ENCODE peak calls at places on chromosomes 16 and 17, in eight cellular contexts. O is activated naive CD8-positive, alpha-beta T cell treated with anti-CD3 and anti-CD28 coated beads, Interleukin-2, amount 50 U/mL, for 24 hours; W is lower lobe of right lung; B is effector memory CD8-positive, alpha-beta T cell; S is gastroesophageal sphincter; K is mucosa of descending colon; T is activated T-cell treated with anti-CD3 and anti-CD28 coated beads, Interleukin-2, amount 50 U/mL, for 4 hours; F is body of pancreas. J is an unnamed sample.

GRCh38 chr16:69909043-69909442 is 42.1 kb upstream of the CLEC18A start:
- ATAC-seq in B (no peak), K (no peak), S (no peak), F (no peak), W (no peak), T (no peak), O (no peak), J (no peak)

GRCh38 chr17:12973496-12974318 is 44.1 kb downstream of the ELAC2 start:
- ATAC-seq in K (peak), S (peak), B (no peak), O (no peak), F (peak), W (peak), T (peak), J (no peak)

GRCh38 chr17:19250421-19251141 is 13.4 kb downstream of the EPN2 start:
- ATAC-seq in S (peak), O (no peak), F (no peak), K (no peak), W (no peak), B (no peak), T (no peak), J (no peak)

GRCh38 chr16:48955791-48956190 is 325.8 kb downstream of the CBLN1 start:
- ATAC-seq in F (no peak), S (no peak), B (no peak), T (no peak), O (no peak), W (no peak), K (no peak), J (no peak)

GRCh38 chr16:2480948-2481347 is 6.0 kb downstream of the TBC1D24 start:
- ATAC-seq in O (no peak), W (peak), K (peak), B (no peak), T (no peak), S (no peak), F (peak), J (no peak)

GRCh38 chr16:78684655-78685400 is 585.4 kb downstream of the WWOX start:
- ATAC-seq in S (peak), B (no peak), T (no peak), W (peak), O (no peak), K (peak), F (peak), J (peak)

GRCh38 chr16:27826081-27826892 is 237.2 kb downstream of the GSG1L start:
- ATAC-seq in K (no peak), O (no peak), B (no peak), F (no peak), W (no peak), T (no peak), S (no peak), J (no peak)

GRCh38 chr16:3810198-3810664 is 70.3 kb downstream of the CREBBP start:
- ATAC-seq in W (no peak), T (peak), K (no peak), F (no peak), O (peak), B (peak), S (no peak), J (peak)

GRCh38 chr16:24174977-24175376 is 81.2 kb upstream of the CACNG3 start:
- ATAC-seq in S (no peak), W (no peak), F (no peak), T (no peak), K (no peak), B (no peak), O (no peak), J (no peak)

GRCh38 chr17:28041844-28042656 is 427 bp upstream of the NLK start:
- ATAC-seq in W (peak), O (peak), F (no peak), K (peak), B (peak), T (peak), S (peak), J (peak)

GRCh38 chr16:31537362-31537921 is 9.7 kb downstream of the AHSP start:
- ATAC-seq in F (peak), K (no peak), S (no peak), O (no peak), T (peak), W (peak), B (no peak), J (peak)

GRCh38 chr16:84109598-84110325 is 7.0 kb downstream of the MBTPS1 start:
- ATAC-seq in S (no peak), B (no peak), F (peak), K (no peak), O (no peak), W (no peak), T (no peak), J (peak)

GRCh38 chr17:7927596-7927995 is 2.1 kb downstream of the KCNAB3 start:
- ATAC-seq in T (no peak), S (no peak), F (no peak), K (no peak), O (no peak), B (no peak), W (no peak), J (no peak)

GRCh38 chr17:78113804-78114785 is 14.5 kb downstream of the TMC6 start:
- ATAC-seq in B (peak), O (peak), W (no peak), S (no peak), T (peak), K (no peak), F (no peak), J (peak)

GRCh38 chr17:82483836-82484235 is 25.3 kb downstream of the NARF start:
- ATAC-seq in W (no peak), O (no peak), K (no peak), T (no peak), F (no peak), S (no peak), B (no peak), J (no peak)

GRCh38 chr17:72677714-72678390 is 414.6 kb downstream of the SLC39A11 start:
- ATAC-seq in B (no peak), O (no peak), F (no peak), W (peak), K (no peak), S (no peak), T (no peak), J (peak)

GRCh38 chr17:15886221-15886620 is 58.7 kb upstream of the ADORA2B start:
- ATAC-seq in O (no peak), K (no peak), T (no peak), S (no peak), B (no peak), W (no peak), F (no peak), J (no peak)

GRCh38 chr17:79042421-79043190 is 18.6 kb downstream of the C1QTNF1 start:
- ATAC-seq in S (peak), W (peak), F (peak), K (peak), T (peak), B (peak), O (peak), J (peak)

GRCh38 chr17:57599271-57600045 is 145.6 kb downstream of the CCDC182 start:
- ATAC-seq in O (no peak), K (no peak), F (no peak), W (no peak), S (no peak), T (no peak), B (peak), J (peak)

GRCh38 chr16:10577305-10578202 is 2.8 kb downstream of the EMP2 start:
- ATAC-seq in S (peak), T (no peak), O (no peak), F (no peak), B (no peak), W (no peak), K (peak), J (no peak)

GRCh38 chr17:63564562-63564961 is 14.3 kb downstream of the DCAF7 start:
- ATAC-seq in W (no peak), F (no peak), T (no peak), K (no peak), B (no peak), O (no peak), S (no peak), J (no peak)

GRCh38 chr17:76003915-76004314 is 3.3 kb downstream of the CDK3 start:
- ATAC-seq in O (no peak), F (peak), B (no peak), W (no peak), S (no peak), T (no peak), K (no peak), J (no peak)

GRCh38 chr16:78893340-78893739 is 707.2 kb downstream of the MAF start:
- ATAC-seq in O (peak), K (peak), T (peak), W (peak), B (no peak), F (no peak), S (no peak), J (peak)

GRCh38 chr17:42535400-42536047 is 517 bp upstream of the NAGLU start:
- ATAC-seq in S (no peak), T (peak), O (peak), B (peak), W (peak), F (peak), K (peak), J (peak)

GRCh38 chr17:77408284-77408683 is 267.5 kb downstream of the SEC14L1 start:
- ATAC-seq in O (no peak), W (no peak), K (no peak), S (peak), F (no peak), B (no peak), T (no peak), J (no peak)

GRCh38 chr17:39776267-39776666 is 38.5 kb downstream of the GRB7 start:
- ATAC-seq in S (no peak), F (no peak), W (no peak), K (peak), B (peak), O (no peak), T (peak), J (peak)

GRCh38 chr17:63550816-63551639 is 751 bp downstream of the DCAF7 start:
- ATAC-seq in F (no peak), T (peak), O (no peak), W (peak), B (no peak), S (no peak), K (peak), J (no peak)

GRCh38 chr16:63217011-63217410 is 1180.8 kb upstream of the CDH8 start:
- ATAC-seq in K (no peak), S (no peak), B (no peak), T (no peak), O (no peak), F (no peak), W (no peak), J (no peak)

GRCh38 chr17:68954146-68954971 is 833 bp downstream of the ABCA8 start:
- ATAC-seq in T (no peak), F (no peak), O (no peak), W (peak), B (no peak), S (no peak), K (no peak), J (no peak)

GRCh38 chr17:6772016-6772415 is 4.0 kb upstream of the FBXO39 start:
- ATAC-seq in O (no peak), F (no peak), T (no peak), W (no peak), S (no peak), B (no peak), K (no peak), J (no peak)

GRCh38 chr17:71790791-71791190 is 330.0 kb upstream of the SOX9 start:
- ATAC-seq in W (no peak), T (no peak), K (no peak), F (no peak), O (no peak), S (no peak), B (no peak), J (no peak)

GRCh38 chr17:76445697-76446448 is 7.1 kb downstream of the UBE2O start:
- ATAC-seq in W (no peak), O (no peak), B (no peak), S (no peak), K (no peak), T (no peak), F (no peak), J (no peak)

GRCh38 chr16:10121496-10121895 is 60.7 kb downstream of the GRIN2A start:
- ATAC-seq in O (no peak), T (no peak), W (peak), K (no peak), F (peak), B (no peak), S (no peak), J (no peak)

GRCh38 chr17:35708951-35709350 is 22.5 kb upstream of the RASL10B start:
- ATAC-seq in B (no peak), S (no peak), O (no peak), K (no peak), F (peak), T (no peak), W (no peak), J (no peak)